ENCODE peak calls at places on chromosomes 6 and 20, in ten cellular contexts. One of them, this sample, is unnamed.

GRCh38 chr6:11012295-11012754 is 31.8 kb downstream of the ELOVL2 start:
- DNase-seq in fibroblast of lung: no peak
- DNase-seq in left ventricle myocardium inferior: no peak
- DNase-seq in colonic mucosa: no peak
- DNase-seq in psoas muscle: no peak
- DNase-seq in IMR-90: no peak
- DNase-seq in prostate gland: no peak
- DNase-seq in uterus: no peak
- DNase-seq in neural progenitor cell: no peak
- DNase-seq in left lung: no peak
- DNase-seq in this sample: no peak

GRCh38 chr6:127120787-127121636 is 2.5 kb downstream of the RSPO3 start:
- DNase-seq in fibroblast of lung: peak; percentile 74
- DNase-seq in left ventricle myocardium inferior: peak; percentile 55
- DNase-seq in colonic mucosa: peak; percentile 77
- DNase-seq in psoas muscle: peak; percentile 88
- DNase-seq in IMR-90: peak; percentile 79
- DNase-seq in prostate gland: peak; percentile 36
- DNase-seq in uterus: peak; percentile 87
- DNase-seq in neural progenitor cell: peak; percentile 89
- DNase-seq in left lung: peak; percentile 82
- DNase-seq in this sample: peak; percentile 27

GRCh38 chr6:137389150-137389664 is 105.0 kb downstream of the OLIG3 start:
- DNase-seq in fibroblast of lung: no peak
- DNase-seq in left ventricle myocardium inferior: no peak
- DNase-seq in colonic mucosa: peak; percentile 32
- DNase-seq in psoas muscle: no peak
- DNase-seq in IMR-90: no peak
- DNase-seq in prostate gland: no peak
- DNase-seq in uterus: no peak
- DNase-seq in neural progenitor cell: no peak
- DNase-seq in left lung: peak; percentile 43
- DNase-seq in this sample: peak; percentile 45

GRCh38 chr20:57389695-57390603 is 1.2 kb upstream of the RBM38 start:
- DNase-seq in fibroblast of lung: no peak
- DNase-seq in left ventricle myocardium inferior: no peak
- DNase-seq in colonic mucosa: no peak
- DNase-seq in psoas muscle: peak; percentile 63
- DNase-seq in IMR-90: no peak
- DNase-seq in prostate gland: no peak
- DNase-seq in uterus: peak; percentile 23
- DNase-seq in neural progenitor cell: peak; percentile 48
- DNase-seq in left lung: peak; percentile 53
- DNase-seq in this sample: no peak

GRCh38 chr20:45487231-45487635 is 17.7 kb downstream of the WFDC2 start:
- DNase-seq in fibroblast of lung: no peak
- DNase-seq in left ventricle myocardium inferior: no peak
- DNase-seq in colonic mucosa: no peak
- DNase-seq in psoas muscle: no peak
- DNase-seq in IMR-90: no peak
- DNase-seq in prostate gland: no peak
- DNase-seq in uterus: no peak
- DNase-seq in neural progenitor cell: peak; percentile 54
- DNase-seq in left lung: no peak
- DNase-seq in this sample: no peak

GRCh38 chr20:63309261-63310071 is 16.5 kb downstream of the COL20A1 start:
- DNase-seq in fibroblast of lung: no peak
- DNase-seq in left ventricle myocardium inferior: peak; percentile 38
- DNase-seq in colonic mucosa: no peak
- DNase-seq in psoas muscle: no peak
- DNase-seq in IMR-90: peak; percentile 24
- DNase-seq in prostate gland: no peak
- DNase-seq in uterus: peak; percentile 39
- DNase-seq in neural progenitor cell: peak; percentile 84
- DNase-seq in left lung: no peak
- DNase-seq in this sample: no peak

GRCh38 chr6:99186417-99186816 is 163.1 kb downstream of the FAXC start:
- DNase-seq in fibroblast of lung: no peak
- DNase-seq in left ventricle myocardium inferior: no peak
- DNase-seq in colonic mucosa: no peak
- DNase-seq in psoas muscle: no peak
- DNase-seq in IMR-90: no peak
- DNase-seq in prostate gland: no peak
- DNase-seq in uterus: no peak
- DNase-seq in neural progenitor cell: no peak
- DNase-seq in left lung: no peak
- DNase-seq in this sample: no peak

GRCh38 chr20:24672181-24672880 is 202.9 kb downstream of the SYNDIG1 start:
- DNase-seq in fibroblast of lung: peak; percentile 88
- DNase-seq in left ventricle myocardium inferior: no peak
- DNase-seq in colonic mucosa: no peak
- DNase-seq in psoas muscle: no peak
- DNase-seq in IMR-90: no peak
- DNase-seq in prostate gland: no peak
- DNase-seq in uterus: no peak
- DNase-seq in neural progenitor cell: no peak
- DNase-seq in left lung: peak; percentile 19
- DNase-seq in this sample: no peak

GRCh38 chr6:45830441-45831139 is 185.1 kb downstream of the CLIC5 start:
- DNase-seq in fibroblast of lung: peak; percentile 29
- DNase-seq in left ventricle myocardium inferior: no peak
- DNase-seq in colonic mucosa: no peak
- DNase-seq in psoas muscle: no peak
- DNase-seq in IMR-90: no peak
- DNase-seq in prostate gland: no peak
- DNase-seq in uterus: no peak
- DNase-seq in neural progenitor cell: no peak
- DNase-seq in left lung: no peak
- DNase-seq in this sample: no peak

GRCh38 chr20:10309326-10309725 is 90.7 kb downstream of the SNAP25 start:
- DNase-seq in fibroblast of lung: peak; percentile 99
- DNase-seq in left ventricle myocardium inferior: no peak
- DNase-seq in colonic mucosa: no peak
- DNase-seq in psoas muscle: no peak
- DNase-seq in IMR-90: peak; percentile 95
- DNase-seq in prostate gland: no peak
- DNase-seq in uterus: no peak
- DNase-seq in neural progenitor cell: no peak
- DNase-seq in left lung: no peak
- DNase-seq in this sample: no peak

GRCh38 chr20:38337561-38338140 is 8.6 kb upstream of the LBP start:
- DNase-seq in fibroblast of lung: no peak
- DNase-seq in left ventricle myocardium inferior: no peak
- DNase-seq in colonic mucosa: peak; percentile 38
- DNase-seq in psoas muscle: peak; percentile 53
- DNase-seq in IMR-90: no peak
- DNase-seq in prostate gland: no peak
- DNase-seq in uterus: no peak
- DNase-seq in neural progenitor cell: peak; percentile 89
- DNase-seq in left lung: no peak
- DNase-seq in this sample: no peak

GRCh38 chr6:20393297-20393696 is 8.4 kb upstream of the E2F3 start:
- DNase-seq in fibroblast of lung: no peak
- DNase-seq in left ventricle myocardium inferior: no peak
- DNase-seq in colonic mucosa: no peak
- DNase-seq in psoas muscle: no peak
- DNase-seq in IMR-90: no peak
- DNase-seq in prostate gland: no peak
- DNase-seq in uterus: no peak
- DNase-seq in neural progenitor cell: no peak
- DNase-seq in left lung: no peak
- DNase-seq in this sample: no peak

GRCh38 chr6:106628658-106629102 is 618 bp downstream of the RTN4IP1 start:
- DNase-seq in fibroblast of lung: peak; percentile 19
- DNase-seq in left ventricle myocardium inferior: no peak
- DNase-seq in colonic mucosa: peak; percentile 28
- DNase-seq in psoas muscle: no peak
- DNase-seq in IMR-90: peak; percentile 16
- DNase-seq in prostate gland: no peak
- DNase-seq in uterus: no peak
- DNase-seq in neural progenitor cell: peak; percentile 18
- DNase-seq in left lung: no peak
- DNase-seq in this sample: no peak

GRCh38 chr20:18615020-18615652 is 27.3 kb downstream of the DTD1 start:
- DNase-seq in fibroblast of lung: no peak
- DNase-seq in left ventricle myocardium inferior: no peak
- DNase-seq in colonic mucosa: no peak
- DNase-seq in psoas muscle: no peak
- DNase-seq in IMR-90: no peak
- DNase-seq in prostate gland: no peak
- DNase-seq in uterus: no peak
- DNase-seq in neural progenitor cell: no peak
- DNase-seq in left lung: no peak
- DNase-seq in this sample: no peak

GRCh38 chr6:76351275-76351674 is 278.8 kb upstream of the IMPG1 start:
- DNase-seq in fibroblast of lung: no peak
- DNase-seq in left ventricle myocardium inferior: no peak
- DNase-seq in colonic mucosa: no peak
- DNase-seq in psoas muscle: no peak
- DNase-seq in IMR-90: no peak
- DNase-seq in prostate gland: no peak
- DNase-seq in uterus: no peak
- DNase-seq in neural progenitor cell: peak; percentile 58
- DNase-seq in left lung: no peak
- DNase-seq in this sample: no peak

DNA sequence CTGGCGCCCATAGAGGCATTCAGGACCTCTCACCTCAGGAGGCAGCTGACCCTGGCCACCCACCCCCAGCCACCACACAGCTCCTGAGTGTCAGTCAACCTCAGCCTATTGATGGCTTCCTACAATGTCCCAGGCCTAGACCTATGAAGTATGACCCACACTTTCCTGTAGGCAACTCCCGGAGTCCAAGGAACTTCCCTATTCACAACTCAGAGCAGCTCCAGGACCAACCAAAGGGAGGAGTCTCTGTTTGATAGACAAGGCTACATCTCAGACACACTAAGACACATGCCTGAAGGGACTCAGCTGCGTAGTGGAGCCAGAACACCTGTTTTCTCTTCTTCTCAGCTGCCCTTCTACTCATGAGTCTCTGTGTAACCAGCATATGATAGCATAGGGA is 169.1 kb downstream of the MAFB start:
- DNase-seq in fibroblast of lung: no peak
- DNase-seq in left ventricle myocardium inferior: no peak
- DNase-seq in colonic mucosa: no peak
- DNase-seq in psoas muscle: no peak
- DNase-seq in IMR-90: no peak
- DNase-seq in prostate gland: no peak
- DNase-seq in uterus: no peak
- DNase-seq in neural progenitor cell: no peak
- DNase-seq in left lung: no peak
- DNase-seq in this sample: no peak
- TF ChIP-seq CTCF in fibroblast of lung: no peak
- TF ChIP-seq CTCF in left ventricle myocardium inferior: no peak
- TF ChIP-seq CTCF in colonic mucosa: no peak
- TF ChIP-seq CTCF in psoas muscle: no peak
- TF ChIP-seq CTCF in IMR-90: no peak
- TF ChIP-seq CTCF in prostate gland: no peak
- TF ChIP-seq CTCF in uterus: no peak
- TF ChIP-seq CTCF in neural progenitor cell: no peak
- TF ChIP-seq CTCF in left lung: no peak
- TF ChIP-seq CTCF in this sample: no peak

GRCh38 chr6:47769951-47770350 is 11.9 kb upstream of the OPN5 start:
- DNase-seq in fibroblast of lung: peak; percentile 1
- DNase-seq in left ventricle myocardium inferior: no peak
- DNase-seq in colonic mucosa: no peak
- DNase-seq in psoas muscle: no peak
- DNase-seq in IMR-90: no peak
- DNase-seq in prostate gland: no peak
- DNase-seq in uterus: no peak
- DNase-seq in neural progenitor cell: no peak
- DNase-seq in left lung: no peak
- DNase-seq in this sample: no peak

GRCh38 chr6:47767102-47767501 is 14.7 kb upstream of the OPN5 start:
- DNase-seq in fibroblast of lung: no peak
- DNase-seq in left ventricle myocardium inferior: no peak
- DNase-seq in colonic mucosa: no peak
- DNase-seq in psoas muscle: no peak
- DNase-seq in IMR-90: no peak
- DNase-seq in prostate gland: no peak
- DNase-seq in uterus: no peak
- DNase-seq in neural progenitor cell: no peak
- DNase-seq in left lung: no peak
- DNase-seq in this sample: no peak

GRCh38 chr6:47772359-47772758 is 9.5 kb upstream of the OPN5 start:
- DNase-seq in fibroblast of lung: no peak
- DNase-seq in left ventricle myocardium inferior: no peak
- DNase-seq in colonic mucosa: no peak
- DNase-seq in psoas muscle: no peak
- DNase-seq in IMR-90: no peak
- DNase-seq in prostate gland: no peak
- DNase-seq in uterus: no peak
- DNase-seq in neural progenitor cell: no peak
- DNase-seq in left lung: no peak
- DNase-seq in this sample: no peak

DNA sequence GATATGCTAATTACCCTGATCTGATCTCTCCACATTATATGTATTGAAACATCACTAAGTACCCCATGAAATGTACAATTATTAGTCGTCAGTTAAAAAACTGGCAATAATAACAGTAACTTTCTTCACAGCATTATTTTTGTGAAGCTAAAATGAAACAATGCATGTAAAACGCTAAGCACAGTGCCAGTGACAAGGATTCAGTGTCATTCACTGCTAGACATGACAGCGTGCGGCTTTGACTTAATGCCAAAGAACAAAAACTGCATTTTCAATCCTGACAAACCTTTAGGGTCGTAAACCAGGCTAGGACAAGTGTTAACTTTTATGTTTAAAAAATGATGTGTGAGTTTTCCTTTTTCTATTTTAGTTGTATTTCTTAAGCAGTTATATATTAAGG is 8.8 kb upstream of the OPN5 start:
- DNase-seq in fibroblast of lung: no peak
- DNase-seq in left ventricle myocardium inferior: no peak
- DNase-seq in colonic mucosa: no peak
- DNase-seq in psoas muscle: no peak
- DNase-seq in IMR-90: no peak
- DNase-seq in prostate gland: no peak
- DNase-seq in uterus: no peak
- DNase-seq in neural progenitor cell: no peak
- DNase-seq in left lung: no peak
- DNase-seq in this sample: no peak
- H3K9me3 ChIP-seq in fibroblast of lung: no peaks in the 10 kb centered on the region
- H3K9me3 ChIP-seq in left ventricle myocardium inferior: no peaks in the 10 kb centered on the region
- H3K9me3 ChIP-seq in colonic mucosa: no peaks in the 10 kb centered on the region
- H3K9me3 ChIP-seq in psoas muscle: no peaks in the 10 kb centered on the region
- H3K9me3 ChIP-seq in IMR-90: no peaks in the 10 kb centered on the region
- H3K9me3 ChIP-seq in prostate gland: no peaks in the 10 kb centered on the region
- H3K9me3 ChIP-seq in uterus: no peaks in the 10 kb centered on the region
- H3K9me3 ChIP-seq in neural progenitor cell: no peaks in the 10 kb centered on the region
- H3K9me3 ChIP-seq in left lung: no peaks in the 10 kb centered on the region
- H3K9me3 ChIP-seq in this sample: no peaks in the 10 kb centered on the region

GRCh38 chr20:60060006-60060557 is 101.9 kb downstream of the CDH26 start:
- DNase-seq in fibroblast of lung: no peak
- DNase-seq in left ventricle myocardium inferior: no peak
- DNase-seq in colonic mucosa: no peak
- DNase-seq in psoas muscle: no peak
- DNase-seq in IMR-90: no peak
- DNase-seq in prostate gland: no peak
- DNase-seq in uterus: no peak
- DNase-seq in neural progenitor cell: no peak
- DNase-seq in left lung: no peak
- DNase-seq in this sample: no peak
- H3K27ac ChIP-seq in fibroblast of lung: no peak overlapping the region
- H3K27ac ChIP-seq in left ventricle myocardium inferior: no peak overlapping the region
- H3K27ac ChIP-seq in colonic mucosa: no peak overlapping the region
- H3K27ac ChIP-seq in psoas muscle: peak overlapping the region; percentile 54
- H3K27ac ChIP-seq in IMR-90: no peak overlapping the region
- H3K27ac ChIP-seq in prostate gland: no peak overlapping the region
- H3K27ac ChIP-seq in uterus: no peak overlapping the region
- H3K27ac ChIP-seq in neural progenitor cell: no peak overlapping the region
- H3K27ac ChIP-seq in left lung: peak overlapping the region; percentile 74
- H3K27ac ChIP-seq in this sample: no peak overlapping the region

GRCh38 chr6:95768539-95768938 is 191.2 kb downstream of the MANEA start:
- DNase-seq in fibroblast of lung: no peak
- DNase-seq in left ventricle myocardium inferior: no peak
- DNase-seq in colonic mucosa: no peak
- DNase-seq in psoas muscle: no peak
- DNase-seq in IMR-90: no peak
- DNase-seq in prostate gland: no peak
- DNase-seq in uterus: no peak
- DNase-seq in neural progenitor cell: peak; percentile 59
- DNase-seq in left lung: no peak
- DNase-seq in this sample: no peak
- TF ChIP-seq CTCF in fibroblast of lung: no peak
- TF ChIP-seq CTCF in left ventricle myocardium inferior: no peak
- TF ChIP-seq CTCF in colonic mucosa: no peak
- TF ChIP-seq CTCF in psoas muscle: no peak
- TF ChIP-seq CTCF in IMR-90: no peak
- TF ChIP-seq CTCF in prostate gland: no peak
- TF ChIP-seq CTCF in uterus: no peak
- TF ChIP-seq CTCF in neural progenitor cell: peak; percentile 24
- TF ChIP-seq CTCF in left lung: no peak
- TF ChIP-seq CTCF in this sample: no peak

This sample was measured in CD4-positive, alpha-beta T cell.